ENCODE peak calls at places on chromosomes 3 and 15, in four cellular contexts. One of them, this sample, is unnamed.

GRCh38 chr3:27960133-27960532 is 238.0 kb upstream of the EOMES start:
- DNase-seq in T-helper 1 cell: no peak
- DNase-seq in neuronal stem cell: no peak
- DNase-seq in GDM1: no peak
- DNase-seq in this sample: no peak

GRCh38 chr3:128807186-128807830 is 72.1 kb upstream of the ACAD9 start:
- DNase-seq in GDM1: no peak
- DNase-seq in neuronal stem cell: no peak
- DNase-seq in T-helper 1 cell: no peak
- DNase-seq in this sample: no peak

GRCh38 chr3:101266566-101266965 is 53.8 kb downstream of the IMPG2 start:
- DNase-seq in GDM1: no peak
- DNase-seq in neuronal stem cell: no peak
- DNase-seq in T-helper 1 cell: no peak
- DNase-seq in this sample: no peak

GRCh38 chr3:168249048-168249538 is 153.4 kb upstream of the GOLIM4 start:
- DNase-seq in T-helper 1 cell: no peak
- DNase-seq in GDM1: no peak
- DNase-seq in neuronal stem cell: no peak
- DNase-seq in this sample: no peak

GRCh38 chr15:25931846-25932245 is 68.7 kb upstream of the ATP10A start:
- DNase-seq in GDM1: no peak
- DNase-seq in T-helper 1 cell: no peak
- DNase-seq in neuronal stem cell: no peak
- DNase-seq in this sample: no peak

GRCh38 chr3:61521229-61521628 is 40.1 kb upstream of the PTPRG start:
- DNase-seq in GDM1: no peak
- DNase-seq in T-helper 1 cell: no peak
- DNase-seq in neuronal stem cell: no peak
- DNase-seq in this sample: no peak

GRCh38 chr3:120469440-120470415 is 18.9 kb upstream of the FSTL1 start:
- DNase-seq in GDM1: no peak
- DNase-seq in T-helper 1 cell: no peak
- DNase-seq in neuronal stem cell: no peak
- DNase-seq in this sample: no peak

GRCh38 chr3:157785071-157785826 is 282.0 kb upstream of the VEPH1 start:
- DNase-seq in T-helper 1 cell: no peak
- DNase-seq in neuronal stem cell: no peak
- DNase-seq in GDM1: no peak
- DNase-seq in this sample: no peak

GRCh38 chr3:48552111-48552911 is 4.3 kb downstream of the PFKFB4 start:
- DNase-seq in GDM1: no peak
- DNase-seq in T-helper 1 cell: no peak
- DNase-seq in neuronal stem cell: no peak
- DNase-seq in this sample: no peak

GRCh38 chr15:41013698-41014414 is 60.6 kb downstream of the CHAC1 start:
- DNase-seq in T-helper 1 cell: no peak
- DNase-seq in neuronal stem cell: no peak
- DNase-seq in GDM1: no peak
- DNase-seq in this sample: peak

GRCh38 chr15:90058308-90058707 is 44.0 kb downstream of the IDH2 start:
- DNase-seq in neuronal stem cell: no peak
- DNase-seq in GDM1: no peak
- DNase-seq in T-helper 1 cell: no peak
- DNase-seq in this sample: no peak

This sample was measured in AML-193.